ENCODE peak calls at places on chromosomes 2 and 18, in seven cellular contexts. N, W, I, F, J, D and O are unnamed samples.

GRCh38 chr2:152200562-152201465 is 25.3 kb upstream of the STAM2 start:
- DNase-seq in J (no peak), N (peak), D (peak), W (peak), I (peak), F (no peak), O (peak)

GRCh38 chr18:47983946-47984345 is 53.5 kb upstream of the SMAD2 start:
- DNase-seq in J (no peak), N (no peak), W (no peak), I (no peak), D (no peak), F (no peak), O (no peak)

GRCh38 chr2:232372231-232373208 is 6.0 kb upstream of the ALPP start:
- DNase-seq in J (no peak), N (no peak), F (no peak), D (no peak), W (peak), I (peak), O (peak)

GRCh38 chr2:204881519-204882111 is 336.3 kb downstream of the PARD3B start:
- DNase-seq in N (no peak), I (no peak), D (no peak), J (no peak), W (no peak), F (no peak), O (no peak)

GRCh38 chr18:57776767-57777166 is 26.3 kb downstream of the ATP8B1 start:
- DNase-seq in J (no peak), F (no peak), W (peak), I (peak), D (no peak), N (no peak), O (peak)

GRCh38 chr2:55776966-55777365 is 83.3 kb upstream of the PNPT1 start:
- DNase-seq in W (no peak), F (no peak), D (no peak), I (no peak), N (no peak), J (no peak), O (no peak)

GRCh38 chr2:219155054-219155644 is 5.5 kb downstream of the NHEJ1 start:
- DNase-seq in W (peak), I (peak), D (no peak), N (peak), J (no peak), F (no peak), O (peak)

GRCh38 chr2:74100254-74101216 is 47.2 kb downstream of the BOLA3 start:
- DNase-seq in J (no peak), W (no peak), F (no peak), I (no peak), D (no peak), N (no peak), O (no peak)

GRCh38 chr18:48292787-48293409 is 116.3 kb downstream of the ZBTB7C start:
- DNase-seq in D (no peak), J (no peak), F (no peak), I (no peak), N (no peak), W (no peak), O (no peak)

GRCh38 chr18:25345432-25345831 is 6.5 kb downstream of the ZNF521 start:
- DNase-seq in N (no peak), F (no peak), I (peak), D (peak), W (peak), J (no peak), O (no peak)

GRCh38 chr2:105644174-105644980 is 100.3 kb upstream of the NCK2 start:
- DNase-seq in F (no peak), W (peak), N (peak), D (no peak), J (no peak), I (peak), O (peak)

GRCh38 chr2:16626497-16626896 is 39.1 kb downstream of the CYRIA start:
- DNase-seq in D (no peak), N (no peak), W (peak), J (no peak), I (peak), F (no peak), O (peak)

GRCh38 chr2:44615950-44616518 is 254.3 kb downstream of the CAMKMT start:
- DNase-seq in W (no peak), D (no peak), J (no peak), F (no peak), N (no peak), I (no peak), O (no peak)

GRCh38 chr2:5020451-5020850 is 671.7 kb upstream of the SOX11 start:
- DNase-seq in F (no peak), I (no peak), J (no peak), N (no peak), W (no peak), D (no peak), O (no peak)

GRCh38 chr2:76569819-76570218 is 859.1 kb upstream of the GCFC2 start:
- DNase-seq in W (no peak), J (no peak), N (no peak), D (no peak), I (no peak), F (no peak), O (no peak)

GRCh38 chr2:168192839-168193616 is 54.4 kb downstream of the STK39 start:
- DNase-seq in F (no peak), W (peak), J (no peak), D (no peak), I (no peak), N (no peak), O (peak)

GRCh38 chr2:242029422-242030225 is 160.1 kb downstream of the RTP5 start:
- DNase-seq in D (no peak), W (no peak), J (no peak), F (no peak), N (no peak), I (no peak), O (no peak)

GRCh38 chr2:232689152-232689910 is 7.8 kb upstream of the GIGYF2 start:
- DNase-seq in J (no peak), I (peak), F (no peak), D (peak), N (no peak), W (peak), O (peak)

GRCh38 chr18:48819276-48819675 is 131.5 kb downstream of the SMAD7 start:
- DNase-seq in I (no peak), W (no peak), D (no peak), F (no peak), J (no peak), N (no peak), O (no peak)

GRCh38 chr2:235045336-235045972 is 93.6 kb downstream of the SH3BP4 start:
- DNase-seq in I (no peak), J (no peak), N (no peak), W (no peak), F (peak), D (no peak), O (no peak)